ENCODE peak calls at places on chromosome 22, in seven cellular contexts. E is lower lobe of right lung; R is spleen; G is effector memory CD4-positive, alpha-beta T cell; N is CD8-positive, alpha-beta T cell; V is testis; L is HepG2. U is an unnamed sample.

GRCh38 chr22:35808377-35808776 is 90.7 kb downstream of the APOL5 start:
- DNase-seq in G (no peak), R (no peak), L (no peak), N (no peak), V (no peak), E (no peak), U (no peak)

GRCh38 chr22:30890689-30891442 is 77.7 kb downstream of the MORC2 start:
- DNase-seq in G (no peak), E (no peak), V (peak; percentile 56), L (no peak), R (peak; percentile 74), N (no peak), U (peak; percentile 43)

GRCh38 chr22:23219787-23220484 is 39.6 kb downstream of the BCR start:
- DNase-seq in R (peak; percentile 89), G (peak; percentile 28), V (no peak), L (no peak), E (peak; percentile 69), N (no peak), U (no peak)

GRCh38 chr22:17370036-17370765 is 941 bp downstream of the CECR2 start:
- DNase-seq in N (no peak), E (no peak), L (no peak), V (peak; percentile 15), R (peak; percentile 73), G (no peak), U (no peak)

GRCh38 chr22:35592418-35592967 is 24.6 kb downstream of the MB start:
- DNase-seq in E (no peak), R (no peak), G (no peak), L (no peak), N (no peak), V (no peak), U (no peak)

GRCh38 chr22:41417622-41418390 is 28.8 kb downstream of the TOB2 start:
- DNase-seq in E (peak; percentile 95), N (no peak), L (no peak), G (no peak), V (peak; percentile 93), R (peak; percentile 90), U (no peak)

GRCh38 chr22:44120314-44120704 is 60.4 kb upstream of the PARVG start:
- DNase-seq in N (no peak), G (no peak), E (no peak), R (peak; percentile 30), L (no peak), V (no peak), U (no peak)

GRCh38 chr22:36406139-36406538 is 18.4 kb upstream of the MYH9 start:
- DNase-seq in L (no peak), N (no peak), V (no peak), G (no peak), R (no peak), E (no peak), U (no peak)

GRCh38 chr22:27685971-27686370 is 115.6 kb downstream of the MN1 start:
- DNase-seq in N (no peak), L (no peak), V (no peak), R (no peak), G (no peak), E (no peak), U (no peak)

GRCh38 chr22:31348766-31349165 is 2.6 kb upstream of the PATZ1 start:
- DNase-seq in L (no peak), N (no peak), R (no peak), V (no peak), E (no peak), G (no peak), U (no peak)

GRCh38 chr22:40178417-40179409 is 988 bp downstream of the TNRC6B start:
- DNase-seq in N (no peak), R (peak; percentile 77), G (peak; percentile 16), V (peak; percentile 57), E (no peak), L (peak; percentile 31), U (no peak)

GRCh38 chr22:30270841-30271240 is 4.2 kb upstream of the OSM start:
- DNase-seq in V (peak; percentile 62), L (no peak), N (no peak), E (peak; percentile 90), G (no peak), R (peak; percentile 94), U (no peak)

DNA sequence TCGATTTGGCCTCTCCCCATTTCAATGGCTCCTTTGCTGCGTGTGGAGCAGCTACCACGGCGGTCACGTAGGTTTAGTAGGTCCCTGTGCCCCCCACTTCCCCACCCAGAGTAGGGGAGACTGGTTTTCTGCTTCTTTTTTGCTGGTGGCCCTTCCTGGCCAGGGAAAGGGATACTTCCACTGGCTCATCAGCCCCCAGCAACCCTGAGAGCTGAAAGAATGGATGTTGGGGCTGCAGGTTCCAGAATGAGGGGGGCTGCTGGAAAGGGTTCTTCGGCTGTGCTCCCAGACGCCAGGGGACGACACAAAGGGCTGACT is 78.8 kb upstream of the WNT7B start:
- DNase-seq in G (no peak), E (no peak), N (no peak), L (no peak), R (no peak), V (no peak), U (no peak)
- H3K4me1 ChIP-seq in G (peaks cover 31% of the 10 kb centered on the region), E (peaks cover 88% of the 10 kb centered on the region), N (peaks cover 54% of the 10 kb centered on the region), L (peaks cover 1% of the 10 kb centered on the region), R (peaks cover 50% of the 10 kb centered on the region), V (peaks cover 66% of the 10 kb centered on the region), U (no peaks in the 10 kb centered on the region)

DNA sequence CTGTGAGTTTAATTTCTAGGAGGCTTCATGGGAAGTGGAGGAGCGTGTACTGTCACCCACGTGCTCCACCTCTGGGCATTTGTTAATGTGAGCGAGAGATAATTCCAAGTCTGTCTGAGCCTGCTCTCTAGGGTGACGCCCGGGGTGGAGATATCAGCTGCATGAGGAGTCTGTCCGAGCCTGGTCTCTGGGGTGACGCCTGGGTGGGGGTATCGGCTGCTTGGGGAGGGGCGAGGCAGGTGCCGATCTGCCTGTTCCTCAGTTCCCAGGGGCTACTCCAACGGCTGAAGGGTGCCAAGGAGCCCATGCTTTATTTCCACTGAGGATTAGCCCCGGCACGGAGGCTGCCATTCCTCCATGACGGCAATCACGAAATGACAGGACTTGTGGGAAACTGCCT is 734.9 kb downstream of the BRD1 start:
- DNase-seq in V (no peak), N (no peak), E (peak; percentile 23), R (peak; percentile 40), G (no peak), L (no peak), U (no peak)
- H3K27ac ChIP-seq in V (no peak overlapping the region), N (no peak overlapping the region), E (no peak overlapping the region), R (no peak overlapping the region), G (no peak overlapping the region), L (no peak overlapping the region), U (no peak overlapping the region)

GRCh38 chr22:22097727-22098228 is 115.2 kb upstream of the TOP3B start:
- DNase-seq in R (no peak), G (no peak), E (no peak), N (no peak), L (no peak), V (no peak), U (no peak)
- H3K4me3 ChIP-seq in R (no peak overlapping the region), G (no peak overlapping the region), E (no peak overlapping the region), N (no peak overlapping the region), L (no peak overlapping the region), V (no peak overlapping the region), U (no peak overlapping the region)

GRCh38 chr22:42622061-42622710 is 7.5 kb upstream of the POLDIP3 start:
- DNase-seq in E (no peak), R (no peak), L (no peak), G (no peak), V (no peak), N (no peak), U (no peak)
- H3K4me1 ChIP-seq in E (peaks cover 10% of the 10 kb centered on the region), R (no peaks in the 10 kb centered on the region), L (no peaks in the 10 kb centered on the region), G (no peaks in the 10 kb centered on the region), V (peaks cover 4% of the 10 kb centered on the region), N (no peaks in the 10 kb centered on the region), U (no peaks in the 10 kb centered on the region)

DNA sequence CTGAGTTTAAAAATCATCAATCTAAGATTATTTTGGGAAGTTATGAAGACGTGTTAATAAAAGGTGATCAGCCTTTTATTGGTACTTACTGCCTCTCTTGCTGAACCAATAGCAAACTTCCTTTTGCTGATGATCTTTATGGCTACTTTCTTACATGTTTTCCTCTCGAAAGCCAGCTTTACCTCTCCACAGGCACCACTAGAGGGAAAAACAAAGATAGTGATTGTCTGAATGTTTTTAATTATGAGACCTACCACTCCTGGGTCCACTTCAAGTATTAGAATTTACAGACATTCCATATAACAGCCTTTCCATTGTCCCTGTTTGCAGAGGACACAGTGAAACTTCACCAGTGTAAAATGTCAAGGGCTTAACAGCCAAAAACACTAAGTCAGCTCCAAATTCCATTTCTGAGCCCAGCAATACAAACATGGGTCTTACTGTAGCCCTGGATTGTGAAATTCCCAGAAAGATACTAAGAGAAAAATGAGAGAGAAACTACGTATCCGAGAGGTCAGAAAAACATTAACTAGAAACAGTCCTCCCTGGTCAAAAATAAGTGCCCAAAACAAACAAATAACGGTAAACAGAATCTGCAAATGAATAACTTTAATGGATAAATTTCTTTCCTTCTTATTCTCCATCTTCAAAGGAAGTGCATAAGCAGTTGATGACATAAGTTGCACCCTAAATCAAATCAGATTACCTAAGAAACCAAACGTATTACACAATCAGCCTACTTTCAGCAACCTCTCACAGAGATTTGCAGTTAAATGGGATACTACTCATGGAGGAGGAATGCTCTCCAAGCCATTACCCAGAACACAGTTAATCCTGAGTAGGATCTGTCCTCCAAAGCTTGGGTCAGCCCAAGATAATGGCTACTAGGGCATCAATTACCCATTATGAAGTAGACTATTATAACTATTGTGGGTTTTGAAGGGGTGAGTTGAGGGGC is 29.5 kb downstream of the CHEK2 start:
- DNase-seq in N (no peak), V (no peak), G (no peak), L (peak; percentile 97), E (no peak), R (no peak), U (no peak)
- H3K27ac ChIP-seq in N (no peak overlapping the region), V (peak overlapping the region; percentile 33), G (no peak overlapping the region), L (peak overlapping the region; percentile 72), E (peak overlapping the region; percentile 58), R (no peak overlapping the region), U (no peak overlapping the region)

GRCh38 chr22:47092896-47093311 is 330.5 kb downstream of the TBC1D22A start:
- DNase-seq in N (no peak), R (no peak), G (no peak), V (peak; percentile 24), E (no peak), L (no peak), U (no peak)

GRCh38 chr22:47089796-47090460 is 327.5 kb downstream of the TBC1D22A start:
- DNase-seq in G (no peak), L (no peak), E (no peak), N (no peak), R (no peak), V (no peak), U (no peak)

GRCh38 chr22:47090591-47091240 is 328.3 kb downstream of the TBC1D22A start:
- DNase-seq in V (peak; percentile 47), G (peak; percentile 29), N (no peak), R (no peak), E (no peak), L (no peak), U (no peak)

GRCh38 chr22:47091921-47092700 is 329.7 kb downstream of the TBC1D22A start:
- DNase-seq in V (no peak), N (no peak), R (no peak), L (no peak), E (no peak), G (no peak), U (no peak)

GRCh38 chr22:47091241-47091691 is 328.8 kb downstream of the TBC1D22A start:
- DNase-seq in L (no peak), G (no peak), E (no peak), N (no peak), R (no peak), V (peak; percentile 38), U (no peak)
- H3K4me3 ChIP-seq in L (no peak overlapping the region), G (no peak overlapping the region), E (no peak overlapping the region), N (no peak overlapping the region), R (no peak overlapping the region), V (peak overlapping the region; percentile 20), U (no peak overlapping the region)

U was measured in iPS DF 6.9.